ENCODE peak calls at places on chromosomes 4 and X, in seven cellular contexts. N is CD4-positive, alpha-beta T cell; W is posterior vena cava; D is AG10803; H is NCI-H2107; L is SJSA1; Q is cardiac muscle cell. C is an unnamed sample.

GRCh38 chr4:172666711-172667368 is 501.8 kb upstream of the GALNT7 start:
- DNase-seq in L (no peak), N (no peak), H (no peak), W (no peak), D (no peak), Q (no peak), C (no peak)

GRCh38 chr4:56909083-56909981 is 1.6 kb downstream of the REST start:
- DNase-seq in H (no peak), N (peak), D (peak), L (peak), Q (peak), W (peak), C (no peak)

GRCh38 chr4:88600129-88600849 is 8.0 kb downstream of the HERC3 start:
- DNase-seq in L (no peak), N (no peak), H (no peak), D (peak), Q (peak), W (no peak), C (no peak)

GRCh38 chr4:138405934-138406567 is 163.9 kb upstream of the SLC7A11 start:
- DNase-seq in Q (peak), L (no peak), H (no peak), D (peak), N (no peak), W (no peak), C (no peak)

GRCh38 chrX:49761481-49761880 is 65.7 kb upstream of the PAGE1 start:
- DNase-seq in W (no peak), N (no peak), H (peak), Q (peak), L (no peak), D (peak), C (no peak)

GRCh38 chr4:185634066-185634652 is 98.9 kb upstream of the PDLIM3 start:
- DNase-seq in D (no peak), N (no peak), Q (no peak), L (no peak), W (no peak), H (no peak), C (no peak)

GRCh38 chr4:80307774-80308465 is 27.6 kb upstream of the CFAP299 start:
- DNase-seq in W (no peak), H (no peak), Q (peak), L (peak), D (peak), N (no peak), C (no peak)

GRCh38 chrX:48540480-48540879 is 966 bp downstream of the TBC1D25 start:
- DNase-seq in Q (no peak), N (no peak), W (no peak), L (no peak), D (no peak), H (no peak), C (no peak)

GRCh38 chr4:33091961-33092360 is 2371.8 kb downstream of the PCDH7 start:
- DNase-seq in Q (peak), W (no peak), N (no peak), D (no peak), L (no peak), H (no peak), C (no peak)

GRCh38 chr4:146329042-146329716 is 114.8 kb downstream of the REELD1 start:
- DNase-seq in L (no peak), H (no peak), D (peak), W (no peak), Q (peak), N (no peak), C (no peak)

GRCh38 chrX:136143714-136144113 is 3.6 kb upstream of the FHL1 start:
- DNase-seq in Q (no peak), W (no peak), L (no peak), H (no peak), D (no peak), N (peak), C (no peak)

GRCh38 chrX:11759461-11760311 is 1.6 kb downstream of the MSL3 start:
- DNase-seq in Q (peak), H (peak), W (peak), D (peak), N (peak), L (peak), C (peak)

GRCh38 chr4:67437974-67438713 is 107.2 kb downstream of the CENPC start:
- DNase-seq in L (no peak), H (no peak), D (peak), W (no peak), N (no peak), Q (peak), C (no peak)

GRCh38 chr4:94468093-94468492 is 16.4 kb downstream of the PDLIM5 start:
- DNase-seq in L (no peak), D (no peak), N (no peak), Q (no peak), H (no peak), W (no peak), C (no peak)

GRCh38 chrX:132483523-132483922 is 5.3 kb downstream of the MBNL3 start:
- DNase-seq in W (no peak), N (no peak), H (no peak), D (no peak), Q (no peak), L (no peak), C (no peak)

GRCh38 chr4:26208237-26208985 is 112.4 kb upstream of the RBPJ start:
- DNase-seq in W (no peak), L (no peak), D (no peak), H (no peak), N (no peak), Q (no peak), C (no peak)

GRCh38 chr4:18022572-18023039 is 1.1 kb upstream of the LCORL start:
- DNase-seq in N (no peak), W (no peak), Q (peak), H (no peak), L (no peak), D (no peak), C (no peak)

GRCh38 chrX:15761564-15762191 is 23.6 kb downstream of the CA5B start:
- DNase-seq in L (no peak), H (peak), D (peak), W (no peak), Q (peak), N (peak), C (no peak)

GRCh38 chr4:1711906-1712215 is 258 bp downstream of the SLBP start:
- DNase-seq in L (no peak), D (no peak), H (no peak), N (no peak), Q (peak), W (no peak), C (no peak)

GRCh38 chrX:46574337-46574940 is 874 bp downstream of the CHST7 start:
- DNase-seq in Q (peak), N (peak), L (peak), D (no peak), H (no peak), W (peak), C (no peak)

GRCh38 chr4:182978152-182978827 is 61.1 kb upstream of the DCTD start:
- DNase-seq in L (peak), Q (peak), N (no peak), H (no peak), D (peak), W (no peak), C (no peak)

GRCh38 chr4:181289203-181289602 is 954.0 kb upstream of the TENM3 start:
- DNase-seq in H (peak), D (no peak), W (no peak), N (no peak), L (no peak), Q (no peak), C (no peak)

GRCh38 chr4:153822316-153822715 is 33.4 kb upstream of the SFRP2 start:
- DNase-seq in H (no peak), L (no peak), D (no peak), Q (no peak), W (no peak), N (no peak), C (no peak)

GRCh38 chrX:46637937-46638336 is 64.4 kb downstream of the CHST7 start:
- DNase-seq in L (no peak), H (no peak), N (no peak), W (no peak), Q (no peak), D (no peak), C (no peak)

GRCh38 chrX:9279271-9279596 is 185.6 kb upstream of the TBL1X start:
- DNase-seq in D (no peak), H (no peak), N (no peak), Q (peak), L (no peak), W (no peak), C (no peak)

C was measured in NCI-H1436.